ENCODE peak calls at places on chromosome 10, in five cellular contexts. D is activated T-cell treated with anti-CD3 and anti-CD28 coated beads for 24 hours, E is HFF-Myc, N is adipocyte, U is NCI-H1417. X is an unnamed sample.

GRCh38 chr10:79453392-79453791 is 8.0 kb upstream of the ZCCHC24 start:
- DNase-seq in D (no peak), E (no peak), N (no peak), U (no peak), X (no peak)

GRCh38 chr10:119412831-119413737 is 129.4 kb downstream of the RGS10 start:
- DNase-seq in D (no peak), E (peak), N (peak), U (peak), X (no peak)

GRCh38 chr10:24277771-24278518 is 69.0 kb downstream of the KIAA1217 start:
- DNase-seq in D (no peak), E (no peak), N (no peak), U (peak), X (no peak)

GRCh38 chr10:7666253-7667023 is at the start of gene ITIH5:
- DNase-seq in D (no peak), E (no peak), N (peak), U (no peak), X (no peak)

GRCh38 chr10:79140906-79141305 is 72.1 kb downstream of the ZMIZ1 start:
- DNase-seq in D (no peak), E (no peak), N (no peak), U (no peak), X (no peak)

GRCh38 chr10:69316313-69317059 is 38.2 kb downstream of the HK1 start:
- DNase-seq in D (no peak), E (no peak), N (peak), U (no peak), X (no peak)

GRCh38 chr10:4867520-4868356 is 41.7 kb downstream of the AKR1E2 start:
- DNase-seq in D (no peak), E (no peak), N (peak), U (no peak), X (no peak)

GRCh38 chr10:29722777-29723176 is 88.0 kb upstream of the SVIL start:
- DNase-seq in D (no peak), E (no peak), N (no peak), U (no peak), X (no peak)

GRCh38 chr10:89426230-89426868 is 12.0 kb downstream of the IFIT5 start:
- DNase-seq in D (no peak), E (no peak), N (peak), U (peak), X (no peak)

GRCh38 chr10:110260746-110261477 is 43.8 kb downstream of the SMNDC1 start:
- DNase-seq in D (no peak), E (no peak), N (peak), U (no peak), X (no peak)

GRCh38 chr10:28906440-28906839 is 229.1 kb downstream of the BAMBI start:
- DNase-seq in D (no peak), E (no peak), N (no peak), U (no peak), X (no peak)

GRCh38 chr10:23448323-23448722 is 9.4 kb downstream of the OTUD1 start:
- DNase-seq in D (no peak), E (no peak), N (no peak), U (no peak), X (no peak)

GRCh38 chr10:86363184-86363832 is 3.3 kb downstream of the GRID1 start:
- DNase-seq in D (no peak), E (no peak), N (no peak), U (peak), X (no peak)

GRCh38 chr10:31146496-31147219 is 115.0 kb upstream of the ZNF438 start:
- DNase-seq in D (no peak), E (no peak), N (peak), U (no peak), X (no peak)

GRCh38 chr10:102152545-102152890 is 329 bp downstream of the NOLC1 start:
- DNase-seq in D (peak), E (no peak), N (peak), U (no peak), X (no peak)

GRCh38 chr10:14358886-14359573 is 28.3 kb upstream of the FRMD4A start:
- DNase-seq in D (no peak), E (no peak), N (no peak), U (peak), X (no peak)